ENCODE peak calls at places on chromosome 20, in ten cellular contexts. One of them, this sample, is unnamed.

GRCh38 chr20:52954849-52955248 is 17.3 kb upstream of the TSHZ2 start:
- DNase-seq in uterus: no peak
- DNase-seq in nephron progenitor cell: no peak
- DNase-seq in endodermal cell: no peak
- DNase-seq in cardiac muscle cell: no peak
- DNase-seq in stomach: no peak
- DNase-seq in GM13976: no peak
- DNase-seq in CD8-positive, alpha-beta T cell: no peak
- DNase-seq in gastrocnemius medialis: no peak
- DNase-seq in H9: no peak
- DNase-seq in this sample: no peak

GRCh38 chr20:41330343-41330720 is 10.3 kb upstream of the LPIN3 start:
- DNase-seq in uterus: no peak
- DNase-seq in nephron progenitor cell: no peak
- DNase-seq in endodermal cell: no peak
- DNase-seq in cardiac muscle cell: no peak
- DNase-seq in stomach: no peak
- DNase-seq in GM13976: no peak
- DNase-seq in CD8-positive, alpha-beta T cell: no peak
- DNase-seq in gastrocnemius medialis: no peak
- DNase-seq in H9: no peak
- DNase-seq in this sample: no peak

GRCh38 chr20:33051333-33051732 is 2.4 kb upstream of the BPIFB3 start:
- DNase-seq in uterus: no peak
- DNase-seq in nephron progenitor cell: no peak
- DNase-seq in endodermal cell: no peak
- DNase-seq in cardiac muscle cell: no peak
- DNase-seq in stomach: no peak
- DNase-seq in GM13976: no peak
- DNase-seq in CD8-positive, alpha-beta T cell: no peak
- DNase-seq in gastrocnemius medialis: no peak
- DNase-seq in H9: no peak
- DNase-seq in this sample: no peak

GRCh38 chr20:39016496-39016895 is 54.4 kb downstream of the DHX35 start:
- DNase-seq in uterus: no peak
- DNase-seq in nephron progenitor cell: no peak
- DNase-seq in endodermal cell: no peak
- DNase-seq in cardiac muscle cell: no peak
- DNase-seq in stomach: no peak
- DNase-seq in GM13976: no peak
- DNase-seq in CD8-positive, alpha-beta T cell: no peak
- DNase-seq in gastrocnemius medialis: no peak
- DNase-seq in H9: no peak
- DNase-seq in this sample: no peak

GRCh38 chr20:35611482-35611881 is 4.1 kb upstream of the SPAG4 start:
- DNase-seq in uterus: no peak
- DNase-seq in nephron progenitor cell: no peak
- DNase-seq in endodermal cell: no peak
- DNase-seq in cardiac muscle cell: no peak
- DNase-seq in stomach: no peak
- DNase-seq in GM13976: peak
- DNase-seq in CD8-positive, alpha-beta T cell: no peak
- DNase-seq in gastrocnemius medialis: no peak
- DNase-seq in H9: no peak
- DNase-seq in this sample: no peak

GRCh38 chr20:33788351-33789049 is 22.6 kb upstream of the CHMP4B start:
- DNase-seq in uterus: no peak
- DNase-seq in nephron progenitor cell: no peak
- DNase-seq in endodermal cell: no peak
- DNase-seq in cardiac muscle cell: no peak
- DNase-seq in stomach: peak
- DNase-seq in GM13976: no peak
- DNase-seq in CD8-positive, alpha-beta T cell: no peak
- DNase-seq in gastrocnemius medialis: no peak
- DNase-seq in H9: no peak
- DNase-seq in this sample: no peak

GRCh38 chr20:24895898-24896658 is 53.0 kb upstream of the CST7 start:
- DNase-seq in uterus: no peak
- DNase-seq in nephron progenitor cell: no peak
- DNase-seq in endodermal cell: no peak
- DNase-seq in cardiac muscle cell: no peak
- DNase-seq in stomach: no peak
- DNase-seq in GM13976: no peak
- DNase-seq in CD8-positive, alpha-beta T cell: no peak
- DNase-seq in gastrocnemius medialis: no peak
- DNase-seq in H9: no peak
- DNase-seq in this sample: no peak

GRCh38 chr20:22716824-22717351 is 132.5 kb upstream of the FOXA2 start:
- DNase-seq in uterus: no peak
- DNase-seq in nephron progenitor cell: no peak
- DNase-seq in endodermal cell: no peak
- DNase-seq in cardiac muscle cell: no peak
- DNase-seq in stomach: peak
- DNase-seq in GM13976: no peak
- DNase-seq in CD8-positive, alpha-beta T cell: no peak
- DNase-seq in gastrocnemius medialis: no peak
- DNase-seq in H9: no peak
- DNase-seq in this sample: no peak

GRCh38 chr20:62374431-62375152 is 7.5 kb upstream of the LAMA5 start:
- DNase-seq in uterus: no peak
- DNase-seq in nephron progenitor cell: no peak
- DNase-seq in endodermal cell: no peak
- DNase-seq in cardiac muscle cell: no peak
- DNase-seq in stomach: no peak
- DNase-seq in GM13976: no peak
- DNase-seq in CD8-positive, alpha-beta T cell: no peak
- DNase-seq in gastrocnemius medialis: no peak
- DNase-seq in H9: no peak
- DNase-seq in this sample: no peak

GRCh38 chr20:62377615-62378085 is 9.3 kb upstream of the RPS21 start:
- DNase-seq in uterus: no peak
- DNase-seq in nephron progenitor cell: no peak
- DNase-seq in endodermal cell: no peak
- DNase-seq in cardiac muscle cell: no peak
- DNase-seq in stomach: peak
- DNase-seq in GM13976: no peak
- DNase-seq in CD8-positive, alpha-beta T cell: no peak
- DNase-seq in gastrocnemius medialis: no peak
- DNase-seq in H9: no peak
- DNase-seq in this sample: no peak

GRCh38 chr20:62377064-62377461 is 9.8 kb upstream of the RPS21 start:
- DNase-seq in uterus: no peak
- DNase-seq in nephron progenitor cell: no peak
- DNase-seq in endodermal cell: no peak
- DNase-seq in cardiac muscle cell: no peak
- DNase-seq in stomach: no peak
- DNase-seq in GM13976: no peak
- DNase-seq in CD8-positive, alpha-beta T cell: no peak
- DNase-seq in gastrocnemius medialis: no peak
- DNase-seq in H9: no peak
- DNase-seq in this sample: no peak

GRCh38 chr20:62378215-62378614 is 8.7 kb upstream of the RPS21 start:
- DNase-seq in uterus: no peak
- DNase-seq in nephron progenitor cell: no peak
- DNase-seq in endodermal cell: peak
- DNase-seq in cardiac muscle cell: no peak
- DNase-seq in stomach: no peak
- DNase-seq in GM13976: no peak
- DNase-seq in CD8-positive, alpha-beta T cell: no peak
- DNase-seq in gastrocnemius medialis: no peak
- DNase-seq in H9: peak
- DNase-seq in this sample: no peak

DNA sequence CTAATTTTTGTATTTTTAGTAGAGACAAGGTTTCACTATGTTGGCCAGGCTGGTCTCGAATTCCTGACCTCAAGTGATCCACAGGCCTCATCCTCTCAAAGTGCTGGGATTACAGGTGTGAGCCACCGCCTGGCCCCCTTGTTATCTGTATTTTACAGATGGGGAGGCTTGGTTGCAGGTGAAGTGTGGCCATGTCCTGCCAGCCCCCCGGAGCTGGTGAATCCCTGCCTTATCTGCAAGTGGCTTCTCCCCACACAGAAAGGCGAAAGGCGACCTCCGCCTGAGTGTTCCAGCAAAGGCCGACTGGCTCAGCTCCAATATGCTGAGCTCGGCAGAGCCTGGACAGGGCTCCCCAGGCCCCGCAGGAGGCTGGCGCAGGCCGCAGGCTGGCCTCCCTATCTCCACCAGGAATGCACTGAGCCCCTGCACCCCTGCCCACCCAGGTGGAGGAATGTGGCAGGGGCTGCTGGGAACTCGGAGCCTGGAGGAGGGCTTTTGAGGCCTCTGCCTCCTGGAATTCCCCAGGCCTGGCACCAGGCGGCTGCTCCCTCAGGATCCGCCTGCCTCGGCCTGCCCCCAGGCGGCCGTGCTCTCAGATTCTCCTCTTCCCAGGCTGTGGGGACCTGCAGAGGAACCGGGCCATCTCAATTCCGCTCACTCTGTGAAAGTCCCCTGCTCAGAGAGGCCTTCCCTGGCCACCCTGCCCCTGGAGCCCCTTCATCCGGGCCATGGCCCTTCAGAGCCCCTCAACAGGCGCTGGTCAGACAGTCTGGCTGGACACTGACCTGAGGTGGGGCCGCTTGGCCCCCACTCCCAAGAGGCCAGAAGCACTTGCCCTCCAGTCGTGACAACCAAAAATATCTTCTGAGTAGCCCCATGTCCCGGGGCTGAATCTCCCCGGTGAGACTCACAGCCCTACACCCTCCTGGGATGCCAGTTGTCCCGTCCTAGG is 9.3 kb upstream of the LAMA5 start:
- DNase-seq in uterus: peak
- DNase-seq in nephron progenitor cell: peak
- DNase-seq in endodermal cell: peak
- DNase-seq in cardiac muscle cell: peak
- DNase-seq in stomach: peak
- DNase-seq in GM13976: no peak
- DNase-seq in CD8-positive, alpha-beta T cell: no peak
- DNase-seq in gastrocnemius medialis: peak
- DNase-seq in H9: peak
- DNase-seq in this sample: no peak
- TF ChIP-seq CTCF in uterus: peak
- TF ChIP-seq CTCF in nephron progenitor cell: peak
- TF ChIP-seq CTCF in endodermal cell: peak
- TF ChIP-seq CTCF in cardiac muscle cell: peak
- TF ChIP-seq CTCF in stomach: no peak
- TF ChIP-seq CTCF in GM13976: no peak
- TF ChIP-seq CTCF in CD8-positive, alpha-beta T cell: no peak
- TF ChIP-seq CTCF in gastrocnemius medialis: peak
- TF ChIP-seq CTCF in H9: peak
- TF ChIP-seq CTCF in this sample: peak

GRCh38 chr20:2353231-2353630 is 27.5 kb upstream of the TGM6 start:
- DNase-seq in uterus: no peak
- DNase-seq in nephron progenitor cell: no peak
- DNase-seq in endodermal cell: no peak
- DNase-seq in cardiac muscle cell: no peak
- DNase-seq in stomach: no peak
- DNase-seq in GM13976: no peak
- DNase-seq in CD8-positive, alpha-beta T cell: no peak
- DNase-seq in gastrocnemius medialis: no peak
- DNase-seq in H9: no peak
- DNase-seq in this sample: no peak

GRCh38 chr20:2349801-2350200 is 30.9 kb upstream of the TGM6 start:
- DNase-seq in uterus: no peak
- DNase-seq in nephron progenitor cell: no peak
- DNase-seq in endodermal cell: no peak
- DNase-seq in cardiac muscle cell: no peak
- DNase-seq in stomach: no peak
- DNase-seq in GM13976: no peak
- DNase-seq in CD8-positive, alpha-beta T cell: no peak
- DNase-seq in gastrocnemius medialis: no peak
- DNase-seq in H9: no peak
- DNase-seq in this sample: no peak

GRCh38 chr20:2350606-2351005 is 30.1 kb upstream of the TGM6 start:
- DNase-seq in uterus: no peak
- DNase-seq in nephron progenitor cell: no peak
- DNase-seq in endodermal cell: no peak
- DNase-seq in cardiac muscle cell: no peak
- DNase-seq in stomach: no peak
- DNase-seq in GM13976: no peak
- DNase-seq in CD8-positive, alpha-beta T cell: no peak
- DNase-seq in gastrocnemius medialis: no peak
- DNase-seq in H9: no peak
- DNase-seq in this sample: no peak

GRCh38 chr20:2348336-2348735 is 32.4 kb upstream of the TGM6 start:
- DNase-seq in uterus: no peak
- DNase-seq in nephron progenitor cell: no peak
- DNase-seq in endodermal cell: no peak
- DNase-seq in cardiac muscle cell: no peak
- DNase-seq in stomach: no peak
- DNase-seq in GM13976: no peak
- DNase-seq in CD8-positive, alpha-beta T cell: no peak
- DNase-seq in gastrocnemius medialis: no peak
- DNase-seq in H9: no peak
- DNase-seq in this sample: no peak
- TF ChIP-seq CTCF in uterus: no peak
- TF ChIP-seq CTCF in nephron progenitor cell: no peak
- TF ChIP-seq CTCF in endodermal cell: no peak
- TF ChIP-seq CTCF in cardiac muscle cell: no peak
- TF ChIP-seq CTCF in stomach: no peak
- TF ChIP-seq CTCF in GM13976: no peak
- TF ChIP-seq CTCF in CD8-positive, alpha-beta T cell: no peak
- TF ChIP-seq CTCF in gastrocnemius medialis: no peak
- TF ChIP-seq CTCF in H9: no peak
- TF ChIP-seq CTCF in this sample: no peak

GRCh38 chr20:47547034-47547387 is 45.3 kb downstream of the NCOA3 start:
- DNase-seq in uterus: no peak
- DNase-seq in nephron progenitor cell: no peak
- DNase-seq in endodermal cell: no peak
- DNase-seq in cardiac muscle cell: no peak
- DNase-seq in stomach: no peak
- DNase-seq in GM13976: no peak
- DNase-seq in CD8-positive, alpha-beta T cell: no peak
- DNase-seq in gastrocnemius medialis: no peak
- DNase-seq in H9: no peak
- DNase-seq in this sample: no peak
- TF ChIP-seq CTCF in uterus: no peak
- TF ChIP-seq CTCF in nephron progenitor cell: no peak
- TF ChIP-seq CTCF in endodermal cell: no peak
- TF ChIP-seq CTCF in cardiac muscle cell: no peak
- TF ChIP-seq CTCF in stomach: no peak
- TF ChIP-seq CTCF in GM13976: no peak
- TF ChIP-seq CTCF in CD8-positive, alpha-beta T cell: no peak
- TF ChIP-seq CTCF in gastrocnemius medialis: no peak
- TF ChIP-seq CTCF in H9: no peak
- TF ChIP-seq CTCF in this sample: no peak

DNA sequence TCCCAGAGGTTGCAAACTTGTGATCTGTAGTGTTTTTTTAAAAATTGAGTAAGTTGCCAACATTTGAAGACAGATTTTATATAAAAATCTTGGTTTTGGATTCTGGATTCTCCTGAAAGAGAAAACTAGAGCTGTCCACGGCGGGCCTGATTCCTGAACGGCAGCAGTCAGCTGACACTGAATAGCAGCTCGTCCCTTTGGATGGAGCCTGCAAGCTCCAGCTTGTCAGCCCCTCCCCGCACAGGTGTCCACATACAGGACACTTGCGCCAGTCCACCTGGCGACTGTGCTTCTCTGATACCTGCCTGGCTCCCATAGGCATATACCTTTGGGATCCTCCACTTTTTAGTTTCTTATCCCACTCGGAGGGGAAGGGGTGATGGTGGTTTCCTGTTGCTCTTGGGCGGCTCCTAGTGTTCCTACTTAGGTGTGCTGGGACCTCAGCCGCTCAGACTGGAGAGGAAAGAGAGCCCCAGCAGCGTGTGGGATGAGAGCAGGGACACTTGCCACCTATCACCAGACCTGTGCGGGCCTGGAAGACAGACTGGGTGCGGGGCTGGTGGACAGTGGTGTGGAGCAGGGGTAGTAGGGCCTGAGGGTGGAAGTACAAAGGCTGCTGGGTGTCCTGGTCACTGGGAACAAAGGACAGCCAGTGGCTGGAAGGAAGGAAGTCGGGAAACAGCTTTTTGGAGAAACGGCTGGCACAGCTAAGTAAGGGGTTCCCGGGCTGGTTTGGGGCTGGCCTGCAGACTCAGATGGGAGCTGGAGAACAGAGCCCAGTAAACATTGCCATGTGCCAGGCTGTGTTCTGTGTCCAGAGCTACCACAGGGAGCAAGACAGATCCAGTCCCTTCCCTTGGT is 18.3 kb downstream of the GHRH start:
- DNase-seq in uterus: no peak
- DNase-seq in nephron progenitor cell: no peak
- DNase-seq in endodermal cell: peak
- DNase-seq in cardiac muscle cell: peak
- DNase-seq in stomach: no peak
- DNase-seq in GM13976: no peak
- DNase-seq in CD8-positive, alpha-beta T cell: no peak
- DNase-seq in gastrocnemius medialis: no peak
- DNase-seq in H9: peak
- DNase-seq in this sample: no peak
- TF ChIP-seq CTCF in uterus: no peak
- TF ChIP-seq CTCF in nephron progenitor cell: peak
- TF ChIP-seq CTCF in endodermal cell: peak
- TF ChIP-seq CTCF in cardiac muscle cell: no peak
- TF ChIP-seq CTCF in stomach: no peak
- TF ChIP-seq CTCF in GM13976: no peak
- TF ChIP-seq CTCF in CD8-positive, alpha-beta T cell: no peak
- TF ChIP-seq CTCF in gastrocnemius medialis: no peak
- TF ChIP-seq CTCF in H9: peak
- TF ChIP-seq CTCF in this sample: no peak